ENCODE peak calls at places on chromosome 1, in seven cellular contexts. L is IMR-90, C is mesenchymal stem cell, I is mesendoderm, A is trophoblast cell, M is H1, Y is H9. N is an unnamed sample.

GRCh38 chr1:29323636-29324035 is 87.3 kb downstream of the PTPRU start:
- DNase-seq in Y (no peak), L (no peak), A (no peak), M (no peak), C (no peak), I (no peak), N (no peak)

GRCh38 chr1:43822040-43822439 is 111.6 kb upstream of the ARTN start:
- DNase-seq in I (peak), M (no peak), L (peak), C (peak), A (peak), Y (no peak), N (no peak)

GRCh38 chr1:119924948-119925898 is 28.9 kb upstream of the ADAM30 start:
- DNase-seq in L (no peak), I (no peak), Y (no peak), A (no peak), M (no peak), C (no peak), N (no peak)

GRCh38 chr1:150765229-150765976 is at the start of gene CTSS:
- DNase-seq in Y (no peak), L (peak), C (peak), M (no peak), I (no peak), A (peak), N (no peak)

GRCh38 chr1:119327066-119327435 is 41.5 kb upstream of the HAO2 start:
- DNase-seq in Y (peak), L (no peak), I (peak), M (peak), A (no peak), C (peak), N (no peak)

GRCh38 chr1:245585252-245585959 is 430.6 kb downstream of the KIF26B start:
- DNase-seq in I (no peak), M (no peak), L (peak), Y (no peak), C (peak), A (no peak), N (no peak)

GRCh38 chr1:186152945-186153309 is 222.1 kb downstream of the TPR start:
- DNase-seq in L (no peak), I (no peak), M (no peak), C (no peak), A (no peak), Y (no peak), N (no peak)

GRCh38 chr1:232923739-232924386 is 26.5 kb upstream of the NTPCR start:
- DNase-seq in I (no peak), C (peak), M (no peak), L (peak), A (no peak), Y (no peak), N (no peak)

GRCh38 chr1:98366343-98366742 is 295.2 kb upstream of the SNX7 start:
- DNase-seq in I (no peak), L (no peak), Y (no peak), A (no peak), C (no peak), M (no peak), N (no peak)

GRCh38 chr1:21594935-21595897 is 73.9 kb downstream of the RAP1GAP start:
- DNase-seq in M (peak), Y (peak), C (peak), L (peak), I (peak), A (peak), N (peak)

GRCh38 chr1:25530348-25531081 is 12.9 kb upstream of the LDLRAP1 start:
- DNase-seq in I (no peak), C (no peak), A (peak), M (no peak), Y (no peak), L (no peak), N (no peak)

GRCh38 chr1:92709738-92710137 is 75.2 kb downstream of the EVI5 start:
- DNase-seq in C (peak), I (peak), M (no peak), L (peak), Y (no peak), A (peak), N (no peak)

GRCh38 chr1:182835811-182836210 is 3.3 kb upstream of the DHX9 start:
- DNase-seq in L (no peak), A (no peak), M (no peak), C (no peak), Y (no peak), I (peak), N (no peak)

GRCh38 chr1:84736445-84736844 is 46.2 kb upstream of the SSX2IP start:
- DNase-seq in M (no peak), I (no peak), Y (no peak), C (no peak), A (no peak), L (no peak), N (no peak)

GRCh38 chr1:47756006-47756405 is 241.2 kb downstream of the TRABD2B start:
- DNase-seq in Y (peak), I (peak), A (no peak), M (no peak), L (no peak), C (no peak), N (no peak)

GRCh38 chr1:161872506-161872905 is 106.4 kb downstream of the ATF6 start:
- DNase-seq in L (peak), M (no peak), C (no peak), I (peak), Y (no peak), A (no peak), N (no peak)

GRCh38 chr1:94863919-94864318 is 43.8 kb downstream of the SLC44A3 start:
- DNase-seq in I (peak), L (peak), M (no peak), C (peak), A (peak), Y (no peak), N (no peak)

GRCh38 chr1:204493882-204494280 is 724 bp downstream of the PIK3C2B start:
- DNase-seq in C (peak), A (no peak), Y (no peak), L (peak), I (peak), M (no peak), N (no peak)

GRCh38 chr1:202244841-202245261 is 51.3 kb downstream of the LGR6 start:
- DNase-seq in A (no peak), C (no peak), I (no peak), M (no peak), Y (peak), L (no peak), N (no peak)

DNA sequence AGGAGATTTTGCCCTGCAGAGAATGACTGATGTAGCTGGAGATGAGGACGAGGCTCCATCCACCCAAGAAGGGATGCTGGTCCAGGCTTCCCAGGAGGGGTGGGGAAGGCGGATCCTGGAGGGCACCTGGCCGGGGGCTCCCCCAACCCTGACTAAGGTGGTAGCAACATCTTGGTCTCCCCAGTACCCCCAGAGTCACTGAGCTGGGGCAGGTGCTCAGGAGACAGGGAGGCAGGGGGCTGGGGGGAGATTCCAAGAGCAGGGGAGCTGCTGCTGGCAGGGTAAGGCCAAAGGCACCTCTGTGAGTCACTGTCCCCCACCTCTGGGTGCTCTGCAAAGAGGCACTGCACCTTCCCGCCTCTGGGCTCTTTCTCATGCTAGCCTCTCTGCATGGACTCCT is 24.0 kb downstream of the CDCA8 start:
- DNase-seq in I (no peak), L (no peak), Y (no peak), C (no peak), A (no peak), M (no peak), N (no peak)
- H3K18ac ChIP-seq in I (no peak), L (no peak), Y (no peak), C (no peak), A (no peak), M (no peak), N (peak)

GRCh38 chr1:238119060-238119459 is 228.3 kb upstream of the ZP4 start:
- DNase-seq in L (no peak), A (peak), Y (no peak), M (no peak), C (no peak), I (peak), N (no peak)

GRCh38 chr1:238123201-238123600 is 232.5 kb upstream of the ZP4 start:
- DNase-seq in I (no peak), M (no peak), L (no peak), Y (no peak), C (no peak), A (no peak), N (no peak)
- H3K18ac ChIP-seq in I (no peak), M (no peak), L (no peak), Y (no peak), C (no peak), A (no peak), N (peak)

GRCh38 chr1:5371270-5371669 is 621.0 kb downstream of the NPHP4 start:
- DNase-seq in L (no peak), M (no peak), Y (no peak), A (no peak), I (no peak), C (no peak), N (no peak)
- H3K18ac ChIP-seq in L (no peak), M (no peak), Y (no peak), A (no peak), I (no peak), C (no peak), N (no peak)

DNA sequence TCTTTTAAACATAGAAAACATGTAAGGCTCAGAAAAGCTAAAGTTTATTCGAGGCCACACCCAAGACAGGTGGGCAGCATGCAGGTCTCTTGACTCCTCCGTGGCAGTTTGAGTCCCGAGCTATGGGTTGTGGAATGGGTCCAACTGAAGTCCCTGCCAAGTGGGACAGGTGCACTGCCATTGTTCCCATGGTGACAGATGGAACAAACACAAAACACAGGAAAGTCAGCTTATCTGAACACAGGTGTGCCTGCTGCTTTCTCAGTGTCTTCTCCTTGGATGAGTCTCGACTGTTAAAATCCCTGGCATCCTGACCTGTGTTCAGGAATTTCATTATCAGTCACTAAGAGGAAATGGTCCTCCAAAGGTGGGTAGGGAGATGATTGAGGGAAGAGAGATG is 99.0 kb upstream of the RAB4A start:
- DNase-seq in M (no peak), A (peak), I (peak), L (no peak), Y (peak), C (no peak), N (no peak)
- H3K18ac ChIP-seq in M (no peak), A (no peak), I (no peak), L (no peak), Y (no peak), C (no peak), N (no peak)

DNA sequence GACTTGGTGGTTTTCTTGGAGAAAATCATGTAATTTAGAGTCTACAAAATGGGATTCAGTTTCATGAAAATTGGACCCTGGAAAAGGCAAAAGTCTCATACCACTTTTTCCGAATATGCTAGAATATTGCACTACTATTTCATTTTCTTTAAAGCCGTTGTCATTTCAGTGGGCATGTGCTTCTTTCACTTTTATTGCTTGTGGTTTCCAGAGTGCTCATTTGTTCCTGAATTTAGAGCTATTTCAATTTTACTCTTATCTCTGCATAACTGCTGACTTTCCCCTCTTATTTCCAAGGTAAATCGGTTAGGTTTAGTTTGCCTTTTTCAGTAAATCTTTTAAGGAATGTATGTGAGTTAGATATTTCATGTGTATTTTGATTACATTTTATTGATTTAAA is 11.6 kb downstream of the HHAT start:
- DNase-seq in M (no peak), Y (no peak), I (no peak), C (no peak), A (no peak), L (no peak), N (no peak)
- H3K18ac ChIP-seq in M (no peak), Y (no peak), I (no peak), C (no peak), A (no peak), L (no peak), N (no peak)

DNA sequence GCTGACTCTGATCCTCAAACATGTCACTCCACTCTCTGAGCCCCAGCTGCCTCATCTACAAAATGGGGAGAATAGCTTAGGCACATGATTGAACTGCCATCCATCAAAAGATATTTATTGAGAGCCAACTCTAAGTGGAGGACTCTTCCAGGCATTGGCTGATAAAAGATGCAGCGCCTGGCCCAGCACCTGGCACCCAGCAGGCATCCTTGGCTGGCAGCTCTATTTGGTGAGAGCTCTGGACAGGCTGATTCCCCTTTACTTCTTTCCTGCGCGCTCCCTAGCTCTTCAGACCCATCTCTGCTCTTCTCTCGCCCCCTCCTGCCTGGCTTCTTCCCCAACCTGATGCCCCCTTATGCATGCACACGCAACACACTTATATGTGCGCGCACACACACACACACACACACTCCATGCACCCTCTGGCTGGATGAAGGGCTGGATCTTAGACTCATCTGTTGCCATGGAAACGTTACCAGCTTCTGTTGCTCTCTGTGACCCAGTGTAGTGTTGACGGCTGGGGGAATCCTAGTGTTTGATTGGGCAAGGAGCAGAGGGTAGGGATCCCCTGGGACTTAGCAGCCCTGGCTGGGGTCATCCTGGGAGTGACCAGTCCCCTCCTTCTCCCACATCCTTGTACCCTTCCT is 49.3 kb downstream of the VWA5B1 start:
- DNase-seq in Y (peak), L (no peak), C (no peak), M (no peak), A (no peak), I (peak), N (peak)
- H3K18ac ChIP-seq in Y (no peak), L (no peak), C (no peak), M (no peak), A (no peak), I (no peak), N (no peak)

GRCh38 chr1:112557385-112557784 is 48.6 kb downstream of the WNT2B start:
- DNase-seq in L (peak), M (no peak), A (no peak), I (no peak), C (peak), Y (no peak), N (no peak)
- H3K18ac ChIP-seq in L (no peak), M (no peak), A (no peak), I (no peak), C (peak), Y (no peak), N (no peak)

N was measured in neuronal stem cell.